ENCODE peak calls at places on chromosomes 5 and 9, in five cellular contexts. B is uterus, P is ovary, O is A549, J is left ventricle myocardium inferior. Q is an unnamed sample.

GRCh38 chr9:105608685-105609598 is 51.0 kb downstream of the FKTN start:
- DNase-seq in J (no peak), O (peak), B (no peak), P (no peak), Q (no peak)

GRCh38 chr5:174448041-174448440 is 276.3 kb upstream of the MSX2 start:
- DNase-seq in J (no peak), O (no peak), P (no peak), B (no peak), Q (no peak)

GRCh38 chr5:96509313-96509712 is 76.3 kb upstream of the PCSK1 start:
- DNase-seq in B (no peak), O (peak), J (no peak), P (no peak), Q (no peak)

GRCh38 chr5:17190242-17190778 is 27.1 kb upstream of the BASP1 start:
- DNase-seq in P (peak), J (no peak), O (peak), B (peak), Q (no peak)

GRCh38 chr5:178069909-178070308 is 43.4 kb upstream of the N4BP3 start:
- DNase-seq in J (no peak), P (no peak), B (no peak), O (peak), Q (no peak)

GRCh38 chr5:178793156-178793555 is 62.7 kb upstream of the ZNF354A start:
- DNase-seq in P (no peak), B (no peak), O (peak), J (peak), Q (no peak)

GRCh38 chr9:119556129-119556875 is 187.1 kb upstream of the BRINP1 start:
- DNase-seq in B (peak), O (peak), J (peak), P (peak), Q (peak)

GRCh38 chr9:95249986-95250385 is 67.5 kb downstream of the FANCC start:
- DNase-seq in B (no peak), J (no peak), O (no peak), P (no peak), Q (no peak)

GRCh38 chr5:16902846-16903245 is 33.2 kb downstream of the MYO10 start:
- DNase-seq in O (no peak), B (no peak), J (no peak), P (no peak), Q (no peak)

GRCh38 chr5:68484307-68485068 is 268.9 kb downstream of the PIK3R1 start:
- DNase-seq in P (no peak), O (no peak), B (no peak), J (no peak), Q (no peak)

GRCh38 chr9:109582386-109582785 is 84.3 kb upstream of the PTPN3 start:
- DNase-seq in B (no peak), P (no peak), O (no peak), J (no peak), Q (no peak)

GRCh38 chr5:133552925-133553525 is 59.3 kb downstream of the FSTL4 start:
- DNase-seq in J (no peak), B (no peak), P (no peak), O (peak), Q (no peak)

GRCh38 chr5:72133212-72133990 is 26.1 kb downstream of the MAP1B start:
- DNase-seq in B (no peak), P (no peak), J (no peak), O (no peak), Q (no peak)

GRCh38 chr5:72130342-72130741 is 23.1 kb downstream of the MAP1B start:
- DNase-seq in P (no peak), O (no peak), J (no peak), B (no peak), Q (no peak)

GRCh38 chr5:72137826-72138409 is 30.6 kb downstream of the MAP1B start:
- DNase-seq in O (no peak), P (no peak), B (no peak), J (no peak), Q (no peak)

GRCh38 chr5:72129730-72130129 is 22.5 kb downstream of the MAP1B start:
- DNase-seq in B (no peak), J (no peak), O (no peak), P (no peak), Q (no peak)

DNA sequence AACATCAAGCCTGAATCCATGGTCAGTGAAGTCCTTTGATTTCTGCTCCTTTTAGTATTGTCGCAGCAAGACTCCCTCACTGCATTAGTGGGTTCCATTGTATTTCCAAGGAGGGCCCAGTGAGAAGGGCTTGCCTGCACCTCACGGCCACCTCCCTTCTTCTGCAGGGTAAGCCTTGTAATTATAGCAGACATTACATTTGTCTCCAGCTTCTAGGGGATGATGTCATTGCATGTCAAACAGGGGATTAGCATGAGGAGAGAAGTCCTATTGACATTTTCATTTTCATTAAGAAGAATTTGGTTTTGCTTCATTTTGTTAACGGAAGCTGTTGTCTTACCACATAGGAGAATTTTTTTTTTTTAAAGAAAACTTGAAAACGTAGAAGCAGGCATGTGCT is 27.0 kb downstream of the MAP1B start:
- DNase-seq in P (no peak), J (no peak), B (no peak), O (no peak), Q (no peak)
- H3K27ac ChIP-seq in P (no peak), J (peak), B (no peak), O (peak), Q (no peak)

DNA sequence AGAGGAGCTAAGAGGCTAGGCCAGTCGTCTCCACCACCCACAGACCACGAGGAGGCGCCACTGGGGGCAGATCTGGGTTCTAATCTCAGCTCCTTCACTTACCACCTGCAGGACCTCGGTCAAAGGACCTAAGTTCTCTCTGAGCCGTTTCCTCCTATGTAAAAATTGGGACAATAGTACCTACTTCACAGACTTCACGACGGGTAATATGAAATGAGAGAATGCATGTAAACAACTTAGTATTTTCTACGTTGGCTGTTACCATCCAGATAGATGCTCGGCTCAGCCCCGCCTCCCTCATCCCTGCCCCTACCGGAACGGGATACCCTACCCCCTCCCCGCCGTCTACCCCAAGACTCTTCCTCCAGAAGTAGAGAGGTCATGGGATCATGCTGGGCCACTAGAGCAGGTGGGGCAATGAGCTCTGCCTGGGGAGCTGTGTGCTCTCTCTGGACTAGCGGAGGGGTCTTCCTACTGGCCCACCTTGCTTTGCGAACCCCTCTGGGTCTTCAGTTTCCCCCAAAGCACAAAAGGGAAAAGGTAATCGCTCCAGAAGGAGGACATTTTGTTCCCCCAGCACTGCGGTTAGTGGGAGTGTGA is 541 bp downstream of the GNPDA1 start:
- DNase-seq in O (peak), P (peak), J (peak), B (peak), Q (no peak)
- TF ChIP-seq CTCF in O (peak), P (no peak), J (peak), B (peak), Q (no peak)

DNA sequence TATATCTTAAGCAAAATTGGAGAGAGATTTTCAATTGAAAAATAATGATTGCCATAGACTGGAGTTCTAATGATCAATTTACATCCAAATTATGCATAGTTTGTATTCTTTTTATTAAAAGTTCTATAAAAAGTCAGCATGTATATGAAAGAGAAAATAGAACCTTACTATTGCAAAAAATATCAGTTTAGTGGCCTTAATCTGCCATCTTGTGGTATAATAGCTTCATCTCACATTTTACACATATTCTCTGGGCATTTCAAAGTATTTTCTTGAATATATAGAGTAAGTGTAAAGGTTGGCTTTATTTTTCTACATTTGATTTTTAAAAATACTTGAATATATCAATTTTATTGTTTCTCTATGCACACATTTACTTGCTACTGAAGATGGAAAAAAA is 1858.6 kb upstream of the CDH9 start:
- DNase-seq in P (no peak), B (no peak), J (no peak), O (peak), Q (no peak)
- H3K4me3 ChIP-seq in P (no peak), B (no peak), J (no peak), O (no peak), Q (no peak)

GRCh38 chr5:36369092-36369737 is 67.5 kb upstream of the RANBP3L start:
- DNase-seq in B (no peak), J (no peak), O (no peak), P (no peak), Q (no peak)
- H3K27ac ChIP-seq in B (no peak), J (no peak), O (no peak), P (no peak), Q (no peak)

DNA sequence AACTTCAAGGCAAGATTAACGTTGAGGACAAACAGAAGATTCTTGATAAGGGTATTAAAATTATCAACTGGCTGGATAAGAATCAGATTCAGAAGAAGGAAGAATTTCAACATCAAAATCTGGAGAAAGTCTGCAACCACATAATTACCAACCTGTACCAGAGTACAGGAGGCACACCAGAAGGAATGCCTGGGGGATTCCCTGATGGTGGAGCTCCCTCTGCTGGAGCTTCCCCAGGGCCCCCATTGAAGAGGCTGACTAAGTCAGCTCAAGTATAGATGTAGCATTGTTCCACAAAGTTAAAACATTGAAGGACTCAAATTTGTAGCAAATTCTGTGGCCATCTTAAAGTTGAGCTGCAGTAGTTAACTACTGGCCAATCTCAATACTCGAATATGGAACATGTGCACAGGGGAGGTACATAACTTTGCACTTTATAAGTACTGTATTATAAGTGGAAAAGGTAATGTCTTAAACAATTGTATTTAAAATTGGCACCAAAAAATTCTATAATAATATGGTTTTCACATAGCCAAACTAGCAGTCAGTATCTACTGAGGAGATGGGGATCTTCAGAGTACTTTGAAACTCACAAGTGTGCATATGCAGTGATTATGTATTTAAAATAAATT is 237.5 kb downstream of the CHSY3 start:
- DNase-seq in J (no peak), B (no peak), O (peak), P (no peak), Q (no peak)
- TF ChIP-seq CTCF in J (peak), B (no peak), O (peak), P (no peak), Q (no peak)

DNA sequence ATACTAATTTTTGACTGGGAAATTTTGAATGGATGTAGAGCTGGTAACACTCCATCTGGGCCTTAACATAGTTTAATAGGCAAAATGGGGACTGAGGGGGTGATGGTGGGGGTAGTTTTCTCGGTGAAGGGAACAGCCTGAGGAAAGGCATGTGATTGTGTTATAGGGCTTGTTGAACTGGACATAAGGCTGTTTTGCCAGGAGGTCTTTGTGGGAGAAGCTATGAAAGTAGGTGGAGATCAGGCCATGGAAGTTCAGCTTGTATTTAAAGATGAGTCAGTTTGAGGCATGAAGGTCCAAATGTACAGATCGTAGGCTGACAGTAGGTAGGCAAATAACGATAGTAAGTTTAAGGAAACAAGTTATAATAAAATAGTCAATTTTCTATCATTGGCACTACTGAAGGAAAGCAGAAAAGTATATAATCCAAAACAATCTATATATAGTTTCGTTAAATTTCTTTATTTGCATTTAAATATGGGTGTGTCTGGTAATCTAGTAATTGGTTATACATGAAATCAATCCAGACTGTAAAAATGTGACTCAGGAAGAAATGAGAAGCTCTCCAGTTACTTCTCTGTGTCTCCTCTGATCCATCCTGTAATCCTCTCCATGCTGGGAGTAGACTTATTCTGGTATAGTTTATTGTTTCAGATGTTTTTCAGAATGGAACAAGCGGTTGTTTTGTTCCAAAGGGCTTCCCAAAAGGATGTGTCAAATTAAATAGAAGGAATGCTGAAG is 2.8 kb downstream of the CSNK1G3 start:
- DNase-seq in O (no peak), B (no peak), P (no peak), J (no peak), Q (no peak)
- H3K4me3 ChIP-seq in O (no peak), B (no peak), P (no peak), J (no peak), Q (no peak)

DNA sequence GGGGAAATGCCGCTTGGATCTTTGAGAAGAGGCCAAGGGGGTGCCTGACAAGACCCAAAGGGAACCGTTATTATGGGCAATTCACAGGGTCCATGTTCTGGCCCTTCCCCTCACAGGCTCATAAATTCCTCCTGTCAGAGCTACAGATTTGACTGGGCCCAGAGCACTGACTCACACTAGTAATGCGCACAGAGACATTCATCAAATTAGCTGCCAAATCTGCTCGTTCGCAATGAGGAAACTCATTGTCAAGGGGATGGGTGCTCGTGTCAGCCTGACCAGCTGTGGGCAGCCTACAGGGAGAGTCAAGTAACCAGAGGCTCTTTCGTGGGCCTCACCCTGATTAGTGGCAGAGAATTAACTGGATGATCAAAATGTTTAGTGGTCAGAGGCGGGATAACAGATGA is 377.4 kb downstream of the ACTL7B start:
- DNase-seq in J (no peak), O (peak), B (peak), P (no peak), Q (peak)
- H3K27ac ChIP-seq in J (no peak), O (peak), B (peak), P (no peak), Q (peak)

GRCh38 chr5:136622737-136623136 is 257.4 kb upstream of the TRPC7 start:
- DNase-seq in J (no peak), O (no peak), P (no peak), B (no peak), Q (no peak)
- TF ChIP-seq CTCF in J (no peak), O (no peak), P (no peak), B (no peak), Q (no peak)

GRCh38 chr5:142769251-142769792 is 855 bp upstream of the ARHGAP26 start:
- DNase-seq in P (no peak), B (no peak), J (no peak), O (no peak), Q (no peak)

GRCh38 chr5:142770650-142771609 is 753 bp downstream of the ARHGAP26 start:
- DNase-seq in J (peak), P (peak), B (peak), O (peak), Q (peak)

GRCh38 chr5:142769793-142770649 is at the start of gene ARHGAP26:
- DNase-seq in P (peak), O (peak), J (peak), B (peak), Q (peak)

GRCh38 chr5:142777108-142777507 is 6.9 kb downstream of the ARHGAP26 start:
- DNase-seq in O (no peak), B (no peak), P (no peak), J (no peak), Q (no peak)

DNA sequence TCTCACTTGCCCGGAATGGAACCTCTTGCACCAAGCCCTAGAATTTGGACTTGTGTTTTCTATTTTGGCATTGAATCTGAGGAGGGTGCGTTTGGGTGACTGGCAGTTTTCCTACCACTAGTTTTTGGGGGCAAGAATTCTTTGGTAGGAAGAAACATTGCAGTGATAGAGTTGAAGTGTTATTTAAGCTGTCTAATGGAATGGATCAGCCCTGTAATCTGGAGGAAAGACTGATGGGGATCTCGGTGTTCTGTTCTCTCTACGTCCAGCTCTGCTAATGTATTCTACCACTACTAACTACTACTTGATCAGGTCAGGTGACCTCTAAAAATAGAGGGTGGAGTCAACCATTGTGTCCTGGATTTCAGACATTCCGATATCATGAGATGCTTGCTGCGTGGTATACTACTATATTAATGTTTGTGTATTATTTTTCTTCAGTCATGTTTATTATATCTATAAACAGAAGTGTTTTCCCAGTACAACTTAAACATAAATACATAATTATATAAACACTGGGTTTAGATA is 2.7 kb downstream of the ARHGAP26 start:
- DNase-seq in O (no peak), B (no peak), J (no peak), P (no peak), Q (no peak)
- H3K4me3 ChIP-seq in O (no peak), B (no peak), J (peak), P (no peak), Q (peak)

DNA sequence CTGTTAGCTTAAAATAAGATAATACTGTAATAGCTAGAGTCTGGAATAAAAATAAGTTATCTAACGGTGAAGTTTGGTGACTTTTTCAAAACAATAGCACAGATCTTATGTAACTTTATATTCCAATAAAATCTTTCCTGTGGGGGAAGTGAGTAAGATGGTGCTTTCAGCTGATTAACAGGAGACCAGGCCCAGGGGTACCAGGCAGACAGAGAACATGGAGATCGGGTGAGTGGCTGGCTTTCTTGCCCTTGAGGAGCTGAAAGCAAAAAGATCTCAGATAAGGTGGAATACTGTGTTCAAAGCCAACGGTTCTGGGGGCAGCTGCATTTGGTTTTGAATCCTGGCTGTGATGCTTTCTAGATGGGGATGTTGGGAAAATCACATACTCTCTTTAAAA is 61.3 kb downstream of the MAT2B start:
- DNase-seq in P (no peak), O (no peak), B (no peak), J (no peak), Q (no peak)
- H3K27ac ChIP-seq in P (no peak), O (no peak), B (no peak), J (no peak), Q (no peak)